ENCODE peak calls at places on chromosomes 16 and 17, in seven cellular contexts. P is progenitor cell of endocrine pancreas, J is colonic mucosa, I is foreskin fibroblast, L is AG09309, Q is fibroblast of pulmonary artery, H is BE2C. T is an unnamed sample.
A peak's percentile ranks its signal among the peaks of the same experiment; 100 is the strongest.

GRCh38 chr16:24871891-24872290 is 26.1 kb downstream of the SLC5A11 start:
- DNase-seq in P (no peak), J (no peak), I (no peak), L (no peak), Q (no peak), H (no peak), T (no peak)

GRCh38 chr16:63983401-63983800 is 1138.5 kb downstream of the CDH11 start:
- DNase-seq in P (no peak), J (no peak), I (no peak), L (no peak), Q (no peak), H (no peak), T (no peak)

GRCh38 chr17:44794699-44795413 is 35.2 kb downstream of the GJC1 start:
- DNase-seq in P (no peak), J (no peak), I (peak; percentile 84), L (peak; percentile 64), Q (peak; percentile 82), H (no peak), T (no peak)

GRCh38 chr17:4354862-4355514 is 11.5 kb downstream of the UBE2G1 start:
- DNase-seq in P (no peak), J (no peak), I (no peak), L (no peak), Q (no peak), H (no peak), T (no peak)

GRCh38 chr17:17993366-17993765 is 20.7 kb downstream of the DRC3 start:
- DNase-seq in P (no peak), J (no peak), I (peak; percentile 56), L (no peak), Q (no peak), H (no peak), T (no peak)

GRCh38 chr16:66961065-66961744 is at the start of gene CES3:
- DNase-seq in P (peak; percentile 60), J (peak; percentile 90), I (peak; percentile 78), L (no peak), Q (peak; percentile 71), H (peak; percentile 85), T (no peak)

GRCh38 chr17:40548982-40549680 is 16.1 kb downstream of the CCR7 start:
- DNase-seq in P (peak; percentile 8), J (peak; percentile 35), I (peak; percentile 96), L (no peak), Q (peak; percentile 90), H (peak; percentile 13), T (peak; percentile 44)

GRCh38 chr16:57688987-57689771 is 5.4 kb upstream of the DRC7 start:
- DNase-seq in P (no peak), J (no peak), I (no peak), L (no peak), Q (no peak), H (no peak), T (no peak)

GRCh38 chr17:7354262-7354781 is 634 bp upstream of the TMEM95 start:
- DNase-seq in P (no peak), J (peak; percentile 32), I (peak; percentile 78), L (no peak), Q (no peak), H (no peak), T (no peak)

GRCh38 chr17:58378895-58379824 is 27.2 kb upstream of the SUPT4H1 start:
- DNase-seq in P (no peak), J (no peak), I (no peak), L (no peak), Q (no peak), H (no peak), T (no peak)

GRCh38 chr16:79609861-79610260 is 9.3 kb upstream of the MAF start:
- DNase-seq in P (no peak), J (no peak), I (no peak), L (no peak), Q (no peak), H (no peak), T (no peak)

GRCh38 chr16:10945065-10945787 is 862 bp downstream of the CLEC16A start:
- DNase-seq in P (no peak), J (no peak), I (no peak), L (no peak), Q (no peak), H (no peak), T (no peak)

GRCh38 chr17:67004191-67004590 is 39.7 kb downstream of the CACNG4 start:
- DNase-seq in P (no peak), J (no peak), I (no peak), L (no peak), Q (no peak), H (no peak), T (no peak)

GRCh38 chr17:44983563-44983962 is 15.5 kb upstream of the C1QL1 start:
- DNase-seq in P (no peak), J (no peak), I (no peak), L (no peak), Q (no peak), H (no peak), T (no peak)

GRCh38 chr17:21078056-21078825 is 35.4 kb upstream of the USP22 start:
- DNase-seq in P (no peak), J (no peak), I (no peak), L (no peak), Q (no peak), H (no peak), T (no peak)

GRCh38 chr16:89422527-89422904 is 67.8 kb downstream of the ANKRD11 start:
- DNase-seq in P (no peak), J (no peak), I (no peak), L (no peak), Q (peak; percentile 43), H (no peak), T (no peak)

GRCh38 chr16:72962347-72962746 is 85.6 kb downstream of the ZFHX3 start:
- DNase-seq in P (no peak), J (no peak), I (no peak), L (no peak), Q (no peak), H (no peak), T (no peak)

GRCh38 chr16:11586856-11587642 is at the start of gene LITAF:
- DNase-seq in P (peak; percentile 42), J (peak; percentile 72), I (peak; percentile 85), L (no peak), Q (peak; percentile 48), H (peak; percentile 57), T (no peak)

GRCh38 chr16:78988361-78988992 is 612.1 kb downstream of the MAF start:
- DNase-seq in P (no peak), J (no peak), I (no peak), L (no peak), Q (no peak), H (no peak), T (no peak)

GRCh38 chr16:1917665-1918111 is 527 bp downstream of the HS3ST6 start:
- DNase-seq in P (no peak), J (no peak), I (no peak), L (no peak), Q (no peak), H (no peak), T (no peak)

GRCh38 chr17:65556014-65556909 is 5.2 kb downstream of the AXIN2 start:
- DNase-seq in P (peak; percentile 71), J (peak; percentile 97), I (peak; percentile 85), L (no peak), Q (peak; percentile 72), H (peak; percentile 85), T (peak; percentile 90)

GRCh38 chr16:10552998-10553491 is 27.4 kb downstream of the EMP2 start:
- DNase-seq in P (no peak), J (peak; percentile 34), I (no peak), L (no peak), Q (no peak), H (peak; percentile 78), T (no peak)

GRCh38 chr17:7281074-7281952 is at the start of gene SLC2A4:
- DNase-seq in P (peak; percentile 87), J (peak; percentile 98), I (peak; percentile 98), L (peak; percentile 56), Q (peak; percentile 95), H (peak; percentile 94), T (peak; percentile 98)

GRCh38 chr17:7588553-7589203 is 1.2 kb downstream of the SOX15 start:
- DNase-seq in P (no peak), J (no peak), I (peak; percentile 23), L (no peak), Q (no peak), H (no peak), T (no peak)

GRCh38 chr17:28391401-28391800 is 14.6 kb downstream of the SLC46A1 start:
- DNase-seq in P (no peak), J (no peak), I (no peak), L (no peak), Q (no peak), H (no peak), T (no peak)

GRCh38 chr17:63308272-63308671 is 137.8 kb downstream of the CYB561 start:
- DNase-seq in P (no peak), J (no peak), I (no peak), L (no peak), Q (no peak), H (no peak), T (no peak)
- TF ChIP-seq CTCF in P (no peak), J (no peak), I (no peak), L (no peak), Q (no peak), H (no peak), T (no peak)

GRCh38 chr17:75856062-75856681 is 1.0 kb upstream of the WBP2 start:
- DNase-seq in P (no peak), J (no peak), I (peak; percentile 40), L (no peak), Q (no peak), H (no peak), T (peak; percentile 84)
- TF ChIP-seq CTCF in P (peak; percentile 2), J (no peak), I (no peak), L (peak; percentile 31), Q (no peak), H (peak; percentile 30), T (peak; percentile 2)

DNA sequence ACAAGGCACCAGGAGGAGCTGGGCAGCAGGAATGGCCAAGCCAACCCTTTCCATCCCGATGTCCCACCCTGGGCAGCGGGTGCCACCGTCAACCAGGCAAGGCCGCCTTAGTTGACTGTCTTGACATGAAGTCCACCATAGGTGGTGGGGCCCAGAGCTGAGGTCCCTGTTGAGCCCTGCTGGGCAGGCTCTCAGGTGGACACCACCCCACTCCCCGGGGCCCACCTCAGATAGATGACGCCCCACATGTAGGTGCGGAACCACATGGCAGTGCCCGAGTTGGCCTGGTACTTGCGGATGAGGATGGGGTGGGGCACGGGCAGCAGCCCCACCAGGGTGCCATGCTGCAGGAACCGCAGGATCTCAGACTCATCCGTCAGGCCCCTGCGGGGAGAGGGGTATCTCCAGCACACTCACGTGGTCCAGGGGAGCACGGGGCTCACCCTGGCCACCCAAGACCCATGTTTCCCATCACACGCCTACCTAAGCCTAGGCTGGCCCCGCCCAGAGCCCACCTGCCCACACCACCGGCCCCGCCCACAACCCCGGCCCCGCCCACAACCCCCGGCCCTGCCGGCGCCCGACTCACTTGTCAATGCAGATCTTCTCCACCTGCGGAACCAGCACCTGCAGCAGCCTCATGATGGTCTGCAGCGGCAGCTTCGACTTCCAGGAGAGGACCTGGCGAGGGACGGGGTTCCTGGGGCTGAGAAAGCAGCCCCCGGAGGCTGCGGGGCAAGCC is 16.2 kb downstream of the OTOP3 start:
- DNase-seq in P (no peak), J (no peak), I (no peak), L (no peak), Q (no peak), H (no peak), T (no peak)
- TF ChIP-seq CTCF in P (no peak), J (no peak), I (no peak), L (no peak), Q (no peak), H (no peak), T (no peak)

DNA sequence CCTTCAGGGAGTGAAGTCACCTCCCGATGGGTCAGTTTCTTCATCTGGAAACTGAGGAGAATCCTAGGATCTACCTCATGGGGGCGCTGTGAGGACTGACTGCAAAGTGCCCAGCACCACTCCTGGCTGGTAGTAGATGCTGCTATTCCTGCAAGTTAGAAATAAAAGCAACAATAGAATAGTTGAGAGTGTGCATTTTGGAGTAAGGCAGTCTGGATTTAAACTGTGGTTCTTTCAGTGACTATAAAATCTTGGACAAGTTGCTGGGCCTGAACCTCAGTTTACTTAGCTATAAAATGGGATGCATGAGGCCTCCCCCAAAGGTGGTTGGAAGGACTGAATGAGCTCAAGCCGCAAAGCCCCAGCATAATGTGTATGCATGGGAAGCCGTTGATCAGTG is 70.6 kb downstream of the CYB5B start:
- DNase-seq in P (no peak), J (peak; percentile 32), I (no peak), L (no peak), Q (peak; percentile 30), H (peak; percentile 46), T (no peak)
- TF ChIP-seq CTCF in P (peak; percentile 29), J (peak; percentile 31), I (no peak), L (peak; percentile 34), Q (peak; percentile 37), H (peak; percentile 54), T (peak; percentile 51)

T was measured in type B pancreatic cell.